ENCODE peak calls at places on chromosome 22, in four cellular contexts. K, J, W and Z are unnamed samples.

GRCh38 chr22:42236268-42236667 is 34.2 kb downstream of the TCF20 start:
- DNase-seq in K (no peak), J (no peak), W (no peak), Z (no peak)

GRCh38 chr22:36659762-36660509 is 43.6 kb downstream of the CACNG2 start:
- DNase-seq in W (peak), J (peak), K (peak), Z (peak)

GRCh38 chr22:49461674-49462073 is 366.0 kb downstream of the BRD1 start:
- DNase-seq in J (no peak), W (no peak), K (no peak), Z (no peak)

GRCh38 chr22:49613871-49614270 is 213.8 kb downstream of the BRD1 start:
- DNase-seq in W (no peak), J (no peak), K (no peak), Z (no peak)

GRCh38 chr22:17912942-17913704 is 111.2 kb downstream of the MICAL3 start:
- DNase-seq in J (no peak), K (no peak), W (no peak), Z (no peak)

GRCh38 chr22:45481661-45482060 is 21.0 kb upstream of the FBLN1 start:
- DNase-seq in K (no peak), W (no peak), J (no peak), Z (no peak)

GRCh38 chr22:25027959-25028840 is 75.7 kb downstream of the KIAA1671 start:
- DNase-seq in W (no peak), K (no peak), J (no peak), Z (no peak)

GRCh38 chr22:36366291-36366708 is 21.5 kb downstream of the MYH9 start:
- DNase-seq in J (no peak), W (peak), K (no peak), Z (no peak)

GRCh38 chr22:33467718-33468117 is 409.5 kb upstream of the SYN3 start:
- DNase-seq in W (no peak), J (no peak), K (no peak), Z (no peak)

GRCh38 chr22:26648761-26649363 is 8.5 kb upstream of the MIAT start:
- DNase-seq in K (no peak), J (no peak), W (no peak), Z (no peak)